ENCODE peak calls at places on chromosomes 11 and 22, in eight cellular contexts. T is stimulated activated CD8-positive, alpha-beta memory T cell treated with anti-CD3 and anti-CD28 coated beads, Interleukin-15, amount 100 ng/mL, for 1 hour; O is left cardiac atrium; E is body of pancreas; Y is left lung; D is activated CD4-positive, alpha-beta memory T cell treated with anti-CD3 and anti-CD28 coated beads for 36 hours; Z is mesenteric fat pad; M is NT2/D1. X is an unnamed sample.
A peak's percentile ranks its signal among the peaks of the same experiment; 100 is the strongest.

GRCh38 chr11:848988-849824 is 6.6 kb downstream of the TSPAN4 start:
- DNase-seq in T (no peak), O (no peak), E (no peak), Y (no peak), D (peak; percentile 38), Z (no peak), M (no peak), X (no peak)

GRCh38 chr11:128687321-128687720 is 6.6 kb upstream of the FLI1 start:
- DNase-seq in T (no peak), O (peak; percentile 64), E (peak; percentile 40), Y (peak; percentile 87), D (no peak), Z (no peak), M (no peak), X (no peak)

GRCh38 chr22:35842954-35843353 is 125.3 kb downstream of the APOL5 start:
- DNase-seq in T (no peak), O (peak; percentile 32), E (peak; percentile 55), Y (no peak), D (no peak), Z (no peak), M (no peak), X (no peak)

GRCh38 chr11:103649401-103649895 is 387.0 kb upstream of the DDI1 start:
- DNase-seq in T (no peak), O (no peak), E (no peak), Y (no peak), D (no peak), Z (no peak), M (no peak), X (no peak)

GRCh38 chr11:30454108-30454507 is 131.2 kb downstream of the ARL14EP start:
- DNase-seq in T (no peak), O (no peak), E (no peak), Y (no peak), D (no peak), Z (no peak), M (no peak), X (no peak)

GRCh38 chr11:95132956-95133355 is 43.3 kb downstream of the ENDOD1 start:
- DNase-seq in T (no peak), O (no peak), E (no peak), Y (no peak), D (no peak), Z (no peak), M (no peak), X (no peak)

GRCh38 chr11:20205807-20206206 is 45.5 kb upstream of the DBX1 start:
- DNase-seq in T (no peak), O (no peak), E (no peak), Y (no peak), D (no peak), Z (no peak), M (no peak), X (no peak)

GRCh38 chr22:37240941-37241320 is 3.1 kb downstream of the RAC2 start:
- DNase-seq in T (no peak), O (no peak), E (no peak), Y (no peak), D (peak; percentile 51), Z (no peak), M (no peak), X (no peak)

GRCh38 chr11:45885921-45886721 is 670 bp downstream of the MAPK8IP1 start:
- DNase-seq in T (no peak), O (no peak), E (no peak), Y (peak; percentile 66), D (no peak), Z (no peak), M (no peak), X (no peak)

GRCh38 chr11:115502636-115503082 is 1.6 kb downstream of the CADM1 start:
- DNase-seq in T (no peak), O (no peak), E (no peak), Y (no peak), D (no peak), Z (no peak), M (no peak), X (no peak)

GRCh38 chr11:133388260-133388659 is 144.0 kb downstream of the OPCML start:
- DNase-seq in T (no peak), O (no peak), E (no peak), Y (no peak), D (no peak), Z (no peak), M (no peak), X (no peak)

GRCh38 chr11:75773595-75774353 is 5.2 kb downstream of the DGAT2 start:
- DNase-seq in T (no peak), O (peak; percentile 10), E (no peak), Y (no peak), D (peak; percentile 59), Z (no peak), M (no peak), X (no peak)

GRCh38 chr22:49086181-49086580 is 741.5 kb downstream of the BRD1 start:
- DNase-seq in T (no peak), O (no peak), E (no peak), Y (no peak), D (no peak), Z (no peak), M (no peak), X (no peak)

GRCh38 chr11:118841469-118842222 is 42.0 kb upstream of the CXCR5 start:
- DNase-seq in T (no peak), O (no peak), E (no peak), Y (peak; percentile 17), D (peak; percentile 87), Z (peak; percentile 20), M (no peak), X (no peak)

GRCh38 chr11:74870485-74870884 is 78.4 kb downstream of the XRRA1 start:
- DNase-seq in T (no peak), O (no peak), E (no peak), Y (no peak), D (no peak), Z (no peak), M (peak; percentile 49), X (no peak)

X was measured in osteocyte.